ENCODE peak calls at places on chromosomes 2 and 18, in seven cellular contexts. One of them, this sample, is unnamed.

GRCh38 chr18:23943104-23943503 is 71.5 kb upstream of the TTC39C start:
- DNase-seq in CD8-positive, alpha-beta T cell: no peak
- DNase-seq in HFFc6: no peak
- DNase-seq in lower lobe of right lung: no peak
- DNase-seq in suprapubic skin: no peak
- DNase-seq in effector memory CD4-positive, alpha-beta T cell: no peak
- DNase-seq in Right ventricle myocardium inferior: no peak
- DNase-seq in this sample: no peak

GRCh38 chr2:96315400-96316071 is 9.6 kb upstream of the ITPRIPL1 start:
- DNase-seq in effector memory CD4-positive, alpha-beta T cell: no peak
- DNase-seq in Right ventricle myocardium inferior: no peak
- DNase-seq in CD8-positive, alpha-beta T cell: no peak
- DNase-seq in lower lobe of right lung: no peak
- DNase-seq in HFFc6: peak
- DNase-seq in suprapubic skin: no peak
- DNase-seq in this sample: no peak

GRCh38 chr2:44189104-44189503 is 20.4 kb downstream of the PPM1B start:
- DNase-seq in HFFc6: no peak
- DNase-seq in lower lobe of right lung: no peak
- DNase-seq in effector memory CD4-positive, alpha-beta T cell: no peak
- DNase-seq in suprapubic skin: no peak
- DNase-seq in Right ventricle myocardium inferior: no peak
- DNase-seq in CD8-positive, alpha-beta T cell: no peak
- DNase-seq in this sample: no peak

GRCh38 chr2:158984554-158985207 is 16.2 kb downstream of the TANC1 start:
- DNase-seq in CD8-positive, alpha-beta T cell: no peak
- DNase-seq in effector memory CD4-positive, alpha-beta T cell: no peak
- DNase-seq in HFFc6: no peak
- DNase-seq in Right ventricle myocardium inferior: no peak
- DNase-seq in suprapubic skin: no peak
- DNase-seq in lower lobe of right lung: no peak
- DNase-seq in this sample: no peak

GRCh38 chr18:43092539-43092938 is 22.9 kb downstream of the RIT2 start:
- DNase-seq in CD8-positive, alpha-beta T cell: no peak
- DNase-seq in Right ventricle myocardium inferior: no peak
- DNase-seq in suprapubic skin: no peak
- DNase-seq in HFFc6: no peak
- DNase-seq in effector memory CD4-positive, alpha-beta T cell: no peak
- DNase-seq in lower lobe of right lung: no peak
- DNase-seq in this sample: no peak

GRCh38 chr2:231597014-231597611 is 4.4 kb downstream of the TEX44 start:
- DNase-seq in HFFc6: no peak
- DNase-seq in Right ventricle myocardium inferior: peak
- DNase-seq in suprapubic skin: no peak
- DNase-seq in lower lobe of right lung: peak
- DNase-seq in effector memory CD4-positive, alpha-beta T cell: no peak
- DNase-seq in CD8-positive, alpha-beta T cell: no peak
- DNase-seq in this sample: no peak

GRCh38 chr18:4399929-4400328 is 55.2 kb downstream of the DLGAP1 start:
- DNase-seq in Right ventricle myocardium inferior: no peak
- DNase-seq in lower lobe of right lung: no peak
- DNase-seq in suprapubic skin: no peak
- DNase-seq in CD8-positive, alpha-beta T cell: no peak
- DNase-seq in effector memory CD4-positive, alpha-beta T cell: no peak
- DNase-seq in HFFc6: no peak
- DNase-seq in this sample: no peak

GRCh38 chr2:173991857-173992588 is 26.9 kb upstream of the SP3 start:
- DNase-seq in Right ventricle myocardium inferior: peak
- DNase-seq in effector memory CD4-positive, alpha-beta T cell: no peak
- DNase-seq in CD8-positive, alpha-beta T cell: no peak
- DNase-seq in lower lobe of right lung: no peak
- DNase-seq in suprapubic skin: peak
- DNase-seq in HFFc6: peak
- DNase-seq in this sample: no peak

GRCh38 chr2:241490444-241490760 is 18.0 kb downstream of the STK25 start:
- DNase-seq in CD8-positive, alpha-beta T cell: no peak
- DNase-seq in effector memory CD4-positive, alpha-beta T cell: no peak
- DNase-seq in Right ventricle myocardium inferior: no peak
- DNase-seq in lower lobe of right lung: no peak
- DNase-seq in HFFc6: peak
- DNase-seq in suprapubic skin: no peak
- DNase-seq in this sample: no peak